ENCODE peak calls at places on chromosome 4, in four cellular contexts. One of them, this sample, is unnamed.

GRCh38 chr4:139913398-139913990 is 240.5 kb downstream of the MAML3 start:
- DNase-seq in upper lobe of right lung: no peak
- DNase-seq in lung: no peak
- DNase-seq in neural progenitor cell: no peak
- DNase-seq in this sample: no peak

GRCh38 chr4:55445921-55446577 is 50.3 kb downstream of the TMEM165 start:
- DNase-seq in upper lobe of right lung: no peak
- DNase-seq in lung: no peak
- DNase-seq in neural progenitor cell: no peak
- DNase-seq in this sample: no peak

GRCh38 chr4:54908744-54909143 is 216.7 kb downstream of the KDR start:
- DNase-seq in upper lobe of right lung: no peak
- DNase-seq in lung: no peak
- DNase-seq in neural progenitor cell: no peak
- DNase-seq in this sample: no peak

GRCh38 chr4:70463335-70463734 is 8.7 kb upstream of the MUC7 start:
- DNase-seq in upper lobe of right lung: no peak
- DNase-seq in lung: no peak
- DNase-seq in neural progenitor cell: no peak
- DNase-seq in this sample: no peak

GRCh38 chr4:105683038-105683437 is 25.5 kb downstream of the INTS12 start:
- DNase-seq in upper lobe of right lung: peak; percentile 66
- DNase-seq in lung: peak; percentile 86
- DNase-seq in neural progenitor cell: no peak
- DNase-seq in this sample: no peak

GRCh38 chr4:8228319-8229250 is 29.5 kb downstream of the SH3TC1 start:
- DNase-seq in upper lobe of right lung: peak; percentile 92
- DNase-seq in lung: peak; percentile 86
- DNase-seq in neural progenitor cell: peak; percentile 23
- DNase-seq in this sample: peak; percentile 24

GRCh38 chr4:139901516-139902327 is 236.1 kb downstream of the MGST2 start:
- DNase-seq in upper lobe of right lung: no peak
- DNase-seq in lung: no peak
- DNase-seq in neural progenitor cell: no peak
- DNase-seq in this sample: peak; percentile 15

GRCh38 chr4:133594246-133595207 is 445.4 kb downstream of the PCDH10 start:
- DNase-seq in upper lobe of right lung: no peak
- DNase-seq in lung: no peak
- DNase-seq in neural progenitor cell: no peak
- DNase-seq in this sample: peak; percentile 26

GRCh38 chr4:30790998-30791397 is 70.8 kb downstream of the PCDH7 start:
- DNase-seq in upper lobe of right lung: no peak
- DNase-seq in lung: no peak
- DNase-seq in neural progenitor cell: no peak
- DNase-seq in this sample: no peak

GRCh38 chr4:67896421-67897065 is 12.7 kb upstream of the TMPRSS11D start:
- DNase-seq in upper lobe of right lung: no peak
- DNase-seq in lung: no peak
- DNase-seq in neural progenitor cell: no peak
- DNase-seq in this sample: no peak

GRCh38 chr4:182093431-182093831 is 149.8 kb upstream of the TENM3 start:
- DNase-seq in upper lobe of right lung: no peak
- DNase-seq in lung: no peak
- DNase-seq in neural progenitor cell: no peak
- DNase-seq in this sample: peak; percentile 15

GRCh38 chr4:27811928-27812327 is 951.3 kb downstream of the STIM2 start:
- DNase-seq in upper lobe of right lung: no peak
- DNase-seq in lung: no peak
- DNase-seq in neural progenitor cell: no peak
- DNase-seq in this sample: no peak

GRCh38 chr4:57077550-57078311 is 32.5 kb downstream of the IGFBP7 start:
- DNase-seq in upper lobe of right lung: no peak
- DNase-seq in lung: no peak
- DNase-seq in neural progenitor cell: no peak
- DNase-seq in this sample: no peak

GRCh38 chr4:53633608-53634007 is 42.3 kb upstream of the LNX1 start:
- DNase-seq in upper lobe of right lung: no peak
- DNase-seq in lung: no peak
- DNase-seq in neural progenitor cell: no peak
- DNase-seq in this sample: peak; percentile 58

GRCh38 chr4:138090145-138090917 is 151.8 kb downstream of the SLC7A11 start:
- DNase-seq in upper lobe of right lung: no peak
- DNase-seq in lung: peak; percentile 63
- DNase-seq in neural progenitor cell: peak; percentile 62
- DNase-seq in this sample: peak; percentile 88

GRCh38 chr4:42489095-42489494 is 91.8 kb downstream of the SHISA3 start:
- DNase-seq in upper lobe of right lung: no peak
- DNase-seq in lung: no peak
- DNase-seq in neural progenitor cell: no peak
- DNase-seq in this sample: no peak

GRCh38 chr4:139214039-139214534 is 37.1 kb upstream of the ELF2 start:
- DNase-seq in upper lobe of right lung: no peak
- DNase-seq in lung: no peak
- DNase-seq in neural progenitor cell: peak; percentile 44
- DNase-seq in this sample: no peak

GRCh38 chr4:101345271-101345595 is 2.1 kb downstream of the PPP3CA start:
- DNase-seq in upper lobe of right lung: no peak
- DNase-seq in lung: no peak
- DNase-seq in neural progenitor cell: no peak
- DNase-seq in this sample: peak; percentile 50

GRCh38 chr4:39526810-39527295 is 386 bp downstream of the UGDH start:
- DNase-seq in upper lobe of right lung: no peak
- DNase-seq in lung: no peak
- DNase-seq in neural progenitor cell: peak; percentile 29
- DNase-seq in this sample: no peak

GRCh38 chr4:40621229-40621591 is 8.5 kb downstream of the RBM47 start:
- DNase-seq in upper lobe of right lung: no peak
- DNase-seq in lung: no peak
- DNase-seq in neural progenitor cell: no peak
- DNase-seq in this sample: no peak
- H3K4me1 ChIP-seq in upper lobe of right lung: peaks cover 19% of the 10 kb centered on the region
- H3K4me1 ChIP-seq in lung: peaks cover 4% of the 10 kb centered on the region
- H3K4me1 ChIP-seq in neural progenitor cell: peaks cover 12% of the 10 kb centered on the region
- H3K4me1 ChIP-seq in this sample: no peaks in the 10 kb centered on the region

DNA sequence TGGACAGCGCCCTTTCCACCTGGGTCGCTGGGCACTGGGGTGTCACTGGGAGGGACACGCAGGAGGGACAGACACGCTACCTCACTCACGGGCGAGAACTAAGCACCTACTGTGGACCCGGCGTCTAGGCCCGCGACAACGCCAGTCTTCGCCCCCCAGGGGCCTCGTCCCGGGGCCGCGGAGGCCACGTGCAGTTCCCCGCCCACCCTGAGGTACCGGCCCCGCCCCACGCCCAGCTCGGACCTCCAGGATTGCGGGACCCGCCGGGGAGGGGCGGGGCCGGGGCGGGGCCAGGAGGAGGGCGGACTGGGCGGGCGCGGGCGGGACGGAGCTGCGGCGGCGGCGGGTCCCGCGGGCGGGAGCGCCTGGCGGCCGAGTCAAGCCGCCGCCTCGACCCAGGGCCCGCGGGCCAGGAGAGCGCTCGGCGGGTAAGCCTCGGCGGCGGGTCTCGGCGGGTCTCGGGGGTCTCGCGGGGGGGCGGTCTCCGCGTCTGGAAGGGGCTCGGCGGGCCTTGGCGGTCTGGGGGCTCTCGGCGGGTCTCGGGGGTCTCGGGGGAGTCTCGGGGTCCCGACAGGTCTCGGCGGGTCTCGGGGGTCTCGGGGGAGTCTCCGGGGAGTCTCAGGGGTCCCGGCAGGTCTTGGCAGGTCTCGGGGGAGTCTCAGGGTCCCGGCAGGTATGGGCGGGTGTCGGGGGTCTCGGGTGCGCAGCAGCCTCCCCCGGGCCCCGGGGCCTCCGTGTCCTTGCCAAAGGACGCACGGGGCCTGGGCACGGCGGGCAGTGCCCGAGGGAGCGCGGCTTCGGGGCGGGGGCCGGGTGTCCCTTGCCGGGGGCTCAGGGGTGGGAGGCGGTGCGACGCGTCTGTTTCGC is at the start of gene SH3BP2:
- DNase-seq in upper lobe of right lung: peak; percentile 93
- DNase-seq in lung: peak; percentile 85
- DNase-seq in neural progenitor cell: peak; percentile 88
- DNase-seq in this sample: peak; percentile 81
- H3K4me3 ChIP-seq in upper lobe of right lung: peak within 1 kb of the TSS; percentile 75
- H3K4me3 ChIP-seq in lung: peak within 1 kb of the TSS; percentile 50
- H3K4me3 ChIP-seq in neural progenitor cell: peak within 1 kb of the TSS; percentile 52
- H3K4me3 ChIP-seq in this sample: peak within 1 kb of the TSS; percentile 50

GRCh38 chr4:112516401-112517066 is 554 bp upstream of the NEUROG2 start:
- DNase-seq in upper lobe of right lung: no peak
- DNase-seq in lung: no peak
- DNase-seq in neural progenitor cell: peak; percentile 96
- DNase-seq in this sample: no peak
- H3K4me1 ChIP-seq in upper lobe of right lung: peaks cover 25% of the 10 kb centered on the region
- H3K4me1 ChIP-seq in lung: peaks cover 23% of the 10 kb centered on the region
- H3K4me1 ChIP-seq in neural progenitor cell: peaks cover 59% of the 10 kb centered on the region
- H3K4me1 ChIP-seq in this sample: peaks cover 33% of the 10 kb centered on the region

DNA sequence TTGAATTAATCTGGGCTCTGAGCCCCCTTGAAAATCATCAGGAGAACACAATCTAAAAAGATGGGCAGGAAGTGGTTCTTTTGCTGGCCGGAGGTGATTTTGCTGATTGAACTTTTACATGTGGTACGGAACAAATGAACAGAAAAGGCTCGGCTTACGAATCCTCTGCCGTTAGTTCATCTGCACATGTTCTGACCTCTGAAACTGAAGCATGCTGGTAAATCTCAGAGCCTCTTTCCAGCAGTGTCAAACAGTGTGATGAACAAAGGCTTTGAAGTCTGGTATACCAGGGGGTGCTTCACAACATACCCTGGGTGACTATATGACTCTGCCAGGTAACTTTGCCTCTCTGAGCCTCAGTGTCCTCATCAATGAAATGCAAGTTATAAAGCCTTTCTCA is 194.2 kb upstream of the C1QTNF7 start:
- DNase-seq in upper lobe of right lung: no peak
- DNase-seq in lung: no peak
- DNase-seq in neural progenitor cell: no peak
- DNase-seq in this sample: no peak
- H3K4me3 ChIP-seq in upper lobe of right lung: no peak overlapping the region
- H3K4me3 ChIP-seq in lung: no peak overlapping the region
- H3K4me3 ChIP-seq in neural progenitor cell: no peak overlapping the region
- H3K4me3 ChIP-seq in this sample: no peak overlapping the region

DNA sequence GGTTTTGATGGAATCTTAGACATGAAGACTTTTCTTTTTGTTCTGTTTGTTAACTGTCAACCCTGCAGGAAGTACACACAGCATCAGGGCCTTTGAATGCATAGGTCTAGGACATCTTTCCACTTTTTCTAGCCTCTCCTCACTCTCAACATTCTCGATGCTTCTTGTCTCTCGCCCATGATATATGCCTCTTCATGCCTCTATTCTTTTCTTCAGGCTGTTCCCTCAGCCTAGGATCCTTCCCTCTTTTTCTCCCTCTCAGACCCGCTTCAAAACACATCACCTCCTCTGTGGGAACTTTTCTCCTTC is 9.6 kb downstream of the PDGFC start:
- DNase-seq in upper lobe of right lung: no peak
- DNase-seq in lung: no peak
- DNase-seq in neural progenitor cell: no peak
- DNase-seq in this sample: no peak
- H3K4me1 ChIP-seq in upper lobe of right lung: peaks cover 8% of the 10 kb centered on the region
- H3K4me1 ChIP-seq in lung: peaks cover 1% of the 10 kb centered on the region
- H3K4me1 ChIP-seq in neural progenitor cell: no peaks in the 10 kb centered on the region
- H3K4me1 ChIP-seq in this sample: peaks cover 67% of the 10 kb centered on the region

GRCh38 chr4:159551268-159551667 is 448.4 kb downstream of the RAPGEF2 start:
- DNase-seq in upper lobe of right lung: no peak
- DNase-seq in lung: no peak
- DNase-seq in neural progenitor cell: no peak
- DNase-seq in this sample: peak; percentile 34
- H3K4me3 ChIP-seq in upper lobe of right lung: no peak overlapping the region
- H3K4me3 ChIP-seq in lung: no peak overlapping the region
- H3K4me3 ChIP-seq in neural progenitor cell: no peak overlapping the region
- H3K4me3 ChIP-seq in this sample: no peak overlapping the region

GRCh38 chr4:38082424-38083374 is 122.5 kb downstream of the PTTG2 start:
- DNase-seq in upper lobe of right lung: no peak
- DNase-seq in lung: no peak
- DNase-seq in neural progenitor cell: no peak
- DNase-seq in this sample: no peak
- H3K4me1 ChIP-seq in upper lobe of right lung: peaks cover 5% of the 10 kb centered on the region
- H3K4me1 ChIP-seq in lung: peaks cover 7% of the 10 kb centered on the region
- H3K4me1 ChIP-seq in neural progenitor cell: peaks cover 12% of the 10 kb centered on the region
- H3K4me1 ChIP-seq in this sample: no peaks in the 10 kb centered on the region

GRCh38 chr4:108144451-108144850 is 24.3 kb downstream of the LEF1 start:
- DNase-seq in upper lobe of right lung: no peak
- DNase-seq in lung: no peak
- DNase-seq in neural progenitor cell: no peak
- DNase-seq in this sample: no peak

GRCh38 chr4:108140328-108140727 is 28.4 kb downstream of the LEF1 start:
- DNase-seq in upper lobe of right lung: no peak
- DNase-seq in lung: no peak
- DNase-seq in neural progenitor cell: no peak
- DNase-seq in this sample: no peak

GRCh38 chr4:108143515-108143914 is 25.2 kb downstream of the LEF1 start:
- DNase-seq in upper lobe of right lung: no peak
- DNase-seq in lung: no peak
- DNase-seq in neural progenitor cell: no peak
- DNase-seq in this sample: no peak

GRCh38 chr4:108141213-108142045 is 27.3 kb downstream of the LEF1 start:
- DNase-seq in upper lobe of right lung: no peak
- DNase-seq in lung: no peak
- DNase-seq in neural progenitor cell: no peak
- DNase-seq in this sample: no peak

GRCh38 chr4:108142870-108143269 is 25.9 kb downstream of the LEF1 start:
- DNase-seq in upper lobe of right lung: no peak
- DNase-seq in lung: no peak
- DNase-seq in neural progenitor cell: no peak
- DNase-seq in this sample: no peak
- H3K4me3 ChIP-seq in upper lobe of right lung: no peak overlapping the region
- H3K4me3 ChIP-seq in lung: no peak overlapping the region
- H3K4me3 ChIP-seq in neural progenitor cell: no peak overlapping the region
- H3K4me3 ChIP-seq in this sample: no peak overlapping the region

GRCh38 chr4:153513596-153513995 is 47.4 kb downstream of the TMEM131L start:
- DNase-seq in upper lobe of right lung: no peak
- DNase-seq in lung: no peak
- DNase-seq in neural progenitor cell: no peak
- DNase-seq in this sample: peak; percentile 54

GRCh38 chr4:153511104-153511503 is 44.9 kb downstream of the TMEM131L start:
- DNase-seq in upper lobe of right lung: no peak
- DNase-seq in lung: no peak
- DNase-seq in neural progenitor cell: no peak
- DNase-seq in this sample: no peak

GRCh38 chr4:153512162-153512852 is 46.1 kb downstream of the TMEM131L start:
- DNase-seq in upper lobe of right lung: no peak
- DNase-seq in lung: no peak
- DNase-seq in neural progenitor cell: no peak
- DNase-seq in this sample: no peak

GRCh38 chr4:153512952-153513500 is 46.9 kb downstream of the TMEM131L start:
- DNase-seq in upper lobe of right lung: no peak
- DNase-seq in lung: no peak
- DNase-seq in neural progenitor cell: no peak
- DNase-seq in this sample: no peak

GRCh38 chr4:153514001-153514526 is 47.9 kb downstream of the TMEM131L start:
- DNase-seq in upper lobe of right lung: no peak
- DNase-seq in lung: no peak
- DNase-seq in neural progenitor cell: no peak
- DNase-seq in this sample: peak; percentile 54
- H3K4me1 ChIP-seq in upper lobe of right lung: peaks cover 7% of the 10 kb centered on the region
- H3K4me1 ChIP-seq in lung: no peaks in the 10 kb centered on the region
- H3K4me1 ChIP-seq in neural progenitor cell: peaks cover 23% of the 10 kb centered on the region
- H3K4me1 ChIP-seq in this sample: peaks cover 42% of the 10 kb centered on the region